ENCODE peak calls at places on chromosomes 7 and 10, in five cellular contexts. One of them, this sample, is unnamed.

GRCh38 chr7:108000875-108001758 is 1.8 kb downstream of the LAMB1 start:
- DNase-seq in thoracic aorta: no peak
- DNase-seq in GM06990: no peak
- DNase-seq in progenitor cell of endocrine pancreas: peak
- DNase-seq in Peyer's patch: peak
- DNase-seq in this sample: no peak

GRCh38 chr10:82564353-82565218 is 689.6 kb downstream of the NRG3 start:
- DNase-seq in GM06990: no peak
- DNase-seq in Peyer's patch: no peak
- DNase-seq in progenitor cell of endocrine pancreas: no peak
- DNase-seq in thoracic aorta: no peak
- DNase-seq in this sample: no peak

GRCh38 chr10:5411941-5412276 is 448 bp upstream of the NET1 start:
- DNase-seq in thoracic aorta: no peak
- DNase-seq in GM06990: no peak
- DNase-seq in progenitor cell of endocrine pancreas: no peak
- DNase-seq in Peyer's patch: no peak
- DNase-seq in this sample: no peak

GRCh38 chr10:76282122-76283030 is 851.0 kb downstream of the LRMDA start:
- DNase-seq in Peyer's patch: no peak
- DNase-seq in progenitor cell of endocrine pancreas: no peak
- DNase-seq in thoracic aorta: no peak
- DNase-seq in GM06990: no peak
- DNase-seq in this sample: no peak

GRCh38 chr10:89853796-89854195 is 152.4 kb downstream of the KIF20B start:
- DNase-seq in GM06990: no peak
- DNase-seq in thoracic aorta: no peak
- DNase-seq in progenitor cell of endocrine pancreas: peak
- DNase-seq in Peyer's patch: no peak
- DNase-seq in this sample: no peak

GRCh38 chr10:115950320-115950719 is 322.7 kb downstream of the GFRA1 start:
- DNase-seq in progenitor cell of endocrine pancreas: no peak
- DNase-seq in Peyer's patch: no peak
- DNase-seq in GM06990: no peak
- DNase-seq in thoracic aorta: no peak
- DNase-seq in this sample: no peak

GRCh38 chr10:125153693-125154490 is 6.5 kb downstream of the CTBP2 start:
- DNase-seq in GM06990: no peak
- DNase-seq in thoracic aorta: no peak
- DNase-seq in progenitor cell of endocrine pancreas: no peak
- DNase-seq in Peyer's patch: no peak
- DNase-seq in this sample: no peak

GRCh38 chr10:36494386-36494785 is 631.0 kb upstream of the ANKRD30A start:
- DNase-seq in Peyer's patch: no peak
- DNase-seq in GM06990: no peak
- DNase-seq in progenitor cell of endocrine pancreas: no peak
- DNase-seq in thoracic aorta: no peak
- DNase-seq in this sample: no peak

GRCh38 chr10:6721480-6721879 is 141.4 kb upstream of the PRKCQ start:
- DNase-seq in thoracic aorta: no peak
- DNase-seq in Peyer's patch: peak
- DNase-seq in progenitor cell of endocrine pancreas: no peak
- DNase-seq in GM06990: no peak
- DNase-seq in this sample: no peak

GRCh38 chr10:79345241-79346011 is 1.8 kb upstream of the PPIF start:
- DNase-seq in thoracic aorta: no peak
- DNase-seq in Peyer's patch: no peak
- DNase-seq in progenitor cell of endocrine pancreas: no peak
- DNase-seq in GM06990: no peak
- DNase-seq in this sample: no peak

GRCh38 chr7:155362380-155363145 is 64.9 kb downstream of the INSIG1 start:
- DNase-seq in GM06990: no peak
- DNase-seq in thoracic aorta: no peak
- DNase-seq in progenitor cell of endocrine pancreas: no peak
- DNase-seq in Peyer's patch: no peak
- DNase-seq in this sample: no peak

GRCh38 chr7:51340029-51340838 is 23.6 kb upstream of the COBL start:
- DNase-seq in GM06990: no peak
- DNase-seq in thoracic aorta: no peak
- DNase-seq in progenitor cell of endocrine pancreas: no peak
- DNase-seq in Peyer's patch: no peak
- DNase-seq in this sample: no peak

GRCh38 chr7:36228039-36228438 is 75.0 kb downstream of the EEPD1 start:
- DNase-seq in progenitor cell of endocrine pancreas: no peak
- DNase-seq in GM06990: no peak
- DNase-seq in Peyer's patch: no peak
- DNase-seq in thoracic aorta: no peak
- DNase-seq in this sample: no peak

GRCh38 chr7:11428877-11429617 is 403.0 kb downstream of the THSD7A start:
- DNase-seq in Peyer's patch: no peak
- DNase-seq in GM06990: no peak
- DNase-seq in thoracic aorta: no peak
- DNase-seq in progenitor cell of endocrine pancreas: no peak
- DNase-seq in this sample: no peak

GRCh38 chr7:137454169-137455166 is 110.9 kb upstream of the PTN start:
- DNase-seq in progenitor cell of endocrine pancreas: no peak
- DNase-seq in Peyer's patch: peak
- DNase-seq in GM06990: no peak
- DNase-seq in thoracic aorta: no peak
- DNase-seq in this sample: no peak

GRCh38 chr7:22601028-22601795 is 101.2 kb upstream of the STEAP1B start:
- DNase-seq in Peyer's patch: no peak
- DNase-seq in GM06990: no peak
- DNase-seq in thoracic aorta: no peak
- DNase-seq in progenitor cell of endocrine pancreas: no peak
- DNase-seq in this sample: no peak

GRCh38 chr10:48775206-48775517 is 90.5 kb downstream of the WDFY4 start:
- DNase-seq in Peyer's patch: no peak
- DNase-seq in progenitor cell of endocrine pancreas: no peak
- DNase-seq in thoracic aorta: no peak
- DNase-seq in GM06990: no peak
- DNase-seq in this sample: no peak

GRCh38 chr7:30658471-30659074 is 23.7 kb downstream of the CRHR2 start:
- DNase-seq in thoracic aorta: no peak
- DNase-seq in progenitor cell of endocrine pancreas: no peak
- DNase-seq in GM06990: no peak
- DNase-seq in Peyer's patch: no peak
- DNase-seq in this sample: no peak

DNA sequence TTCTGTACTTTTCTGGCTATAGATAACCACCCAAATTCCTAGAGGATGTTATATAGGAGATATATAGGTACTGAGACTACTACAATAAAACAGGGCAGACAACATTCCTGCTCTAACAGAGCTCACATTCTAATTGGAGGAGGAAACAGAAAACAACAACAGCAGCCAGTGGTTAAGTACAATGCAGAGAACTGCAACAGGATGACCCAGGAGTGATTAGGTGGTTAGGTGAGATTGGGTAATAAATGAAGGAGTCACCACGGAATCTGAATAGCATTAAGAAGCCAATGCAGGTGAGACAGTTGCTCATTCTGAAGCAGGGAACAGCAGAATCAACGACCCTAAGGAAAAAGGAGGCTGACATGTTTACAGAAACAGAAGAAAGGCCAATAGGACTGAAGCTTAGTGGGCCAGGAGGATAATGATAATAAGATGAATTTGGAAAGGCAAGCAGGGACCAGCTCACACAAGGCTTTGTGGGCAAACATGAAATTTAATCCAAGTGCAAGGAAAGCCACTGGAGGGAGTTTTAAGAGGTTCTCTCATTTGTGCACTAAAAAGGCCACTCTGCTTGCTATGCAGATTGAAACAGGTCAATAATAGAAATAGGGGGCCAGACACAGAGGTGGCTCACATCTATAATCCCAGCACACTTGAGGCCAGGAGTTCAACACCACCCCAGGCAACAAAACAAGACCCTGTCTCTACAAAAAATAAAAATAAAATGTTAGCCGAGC is 16.9 kb upstream of the REEP3 start:
- DNase-seq in Peyer's patch: no peak
- DNase-seq in progenitor cell of endocrine pancreas: no peak
- DNase-seq in thoracic aorta: no peak
- DNase-seq in GM06990: no peak
- DNase-seq in this sample: no peak
- TF ChIP-seq CTCF in Peyer's patch: no peak
- TF ChIP-seq CTCF in progenitor cell of endocrine pancreas: no peak
- TF ChIP-seq CTCF in thoracic aorta: no peak
- TF ChIP-seq CTCF in GM06990: no peak
- TF ChIP-seq CTCF in this sample: no peak

DNA sequence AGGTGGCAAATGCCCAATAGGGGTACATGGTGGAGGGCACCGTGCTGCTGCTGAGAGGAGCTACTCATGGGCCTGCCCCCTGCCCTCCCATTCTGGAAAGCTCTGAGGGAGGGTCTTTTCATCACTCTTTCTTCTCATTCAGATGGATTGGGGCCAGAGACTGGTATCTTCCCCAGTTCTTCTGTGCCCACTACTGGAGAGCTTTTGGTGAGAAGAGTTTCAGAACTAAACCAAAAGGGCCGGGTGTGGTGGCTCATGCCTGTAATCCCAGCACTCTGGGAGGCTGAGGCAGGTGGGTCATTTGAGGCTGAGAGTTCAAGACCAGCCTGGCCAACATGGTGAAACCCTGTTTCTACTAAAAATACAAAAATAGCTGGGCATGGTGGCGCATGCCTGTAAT is 12.5 kb downstream of the ADRA2A start:
- DNase-seq in thoracic aorta: no peak
- DNase-seq in GM06990: no peak
- DNase-seq in progenitor cell of endocrine pancreas: no peak
- DNase-seq in Peyer's patch: peak
- DNase-seq in this sample: no peak
- TF ChIP-seq CTCF in thoracic aorta: no peak
- TF ChIP-seq CTCF in GM06990: no peak
- TF ChIP-seq CTCF in progenitor cell of endocrine pancreas: no peak
- TF ChIP-seq CTCF in Peyer's patch: no peak
- TF ChIP-seq CTCF in this sample: no peak

GRCh38 chr10:44970812-44971395 is 7.7 kb downstream of the DEPP1 start:
- DNase-seq in GM06990: no peak
- DNase-seq in Peyer's patch: no peak
- DNase-seq in thoracic aorta: no peak
- DNase-seq in progenitor cell of endocrine pancreas: no peak
- DNase-seq in this sample: no peak

GRCh38 chr10:44971419-44971818 is 7.2 kb downstream of the DEPP1 start:
- DNase-seq in thoracic aorta: no peak
- DNase-seq in progenitor cell of endocrine pancreas: no peak
- DNase-seq in GM06990: no peak
- DNase-seq in Peyer's patch: no peak
- DNase-seq in this sample: no peak

GRCh38 chr10:44968101-44968886 is 8.7 kb downstream of the RASSF4 start:
- DNase-seq in Peyer's patch: peak
- DNase-seq in thoracic aorta: no peak
- DNase-seq in progenitor cell of endocrine pancreas: no peak
- DNase-seq in GM06990: no peak
- DNase-seq in this sample: no peak

GRCh38 chr10:44968887-44969400 is 9.3 kb downstream of the RASSF4 start:
- DNase-seq in thoracic aorta: no peak
- DNase-seq in Peyer's patch: no peak
- DNase-seq in progenitor cell of endocrine pancreas: no peak
- DNase-seq in GM06990: no peak
- DNase-seq in this sample: no peak

GRCh38 chr10:44969854-44970253 is 8.8 kb downstream of the DEPP1 start:
- DNase-seq in progenitor cell of endocrine pancreas: no peak
- DNase-seq in Peyer's patch: no peak
- DNase-seq in thoracic aorta: no peak
- DNase-seq in GM06990: no peak
- DNase-seq in this sample: no peak
- TF ChIP-seq CTCF in progenitor cell of endocrine pancreas: no peak
- TF ChIP-seq CTCF in Peyer's patch: no peak
- TF ChIP-seq CTCF in thoracic aorta: no peak
- TF ChIP-seq CTCF in GM06990: no peak
- TF ChIP-seq CTCF in this sample: no peak

GRCh38 chr10:74058658-74059057 is 60.7 kb downstream of the VCL start:
- DNase-seq in thoracic aorta: no peak
- DNase-seq in Peyer's patch: no peak
- DNase-seq in GM06990: no peak
- DNase-seq in progenitor cell of endocrine pancreas: no peak
- DNase-seq in this sample: no peak
- TF ChIP-seq CTCF in thoracic aorta: no peak
- TF ChIP-seq CTCF in Peyer's patch: no peak
- TF ChIP-seq CTCF in GM06990: peak
- TF ChIP-seq CTCF in progenitor cell of endocrine pancreas: peak
- TF ChIP-seq CTCF in this sample: no peak

GRCh38 chr7:135211179-135211945 is at the start of gene WDR91:
- DNase-seq in thoracic aorta: peak
- DNase-seq in progenitor cell of endocrine pancreas: peak
- DNase-seq in Peyer's patch: peak
- DNase-seq in GM06990: peak
- DNase-seq in this sample: peak
- TF ChIP-seq CTCF in thoracic aorta: peak
- TF ChIP-seq CTCF in progenitor cell of endocrine pancreas: no peak
- TF ChIP-seq CTCF in Peyer's patch: no peak
- TF ChIP-seq CTCF in GM06990: peak
- TF ChIP-seq CTCF in this sample: no peak

GRCh38 chr10:120460191-120460590 is 3.2 kb downstream of the PLPP4 start:
- DNase-seq in thoracic aorta: no peak
- DNase-seq in Peyer's patch: no peak
- DNase-seq in progenitor cell of endocrine pancreas: no peak
- DNase-seq in GM06990: no peak
- DNase-seq in this sample: no peak

GRCh38 chr10:120458432-120458831 is 1.4 kb downstream of the PLPP4 start:
- DNase-seq in Peyer's patch: no peak
- DNase-seq in thoracic aorta: no peak
- DNase-seq in progenitor cell of endocrine pancreas: no peak
- DNase-seq in GM06990: no peak
- DNase-seq in this sample: no peak

GRCh38 chr10:120457431-120458172 is 575 bp downstream of the PLPP4 start:
- DNase-seq in thoracic aorta: no peak
- DNase-seq in progenitor cell of endocrine pancreas: no peak
- DNase-seq in GM06990: no peak
- DNase-seq in Peyer's patch: no peak
- DNase-seq in this sample: no peak

GRCh38 chr10:120460776-120461175 is 3.7 kb downstream of the PLPP4 start:
- DNase-seq in Peyer's patch: no peak
- DNase-seq in GM06990: no peak
- DNase-seq in thoracic aorta: no peak
- DNase-seq in progenitor cell of endocrine pancreas: no peak
- DNase-seq in this sample: no peak

GRCh38 chr10:120459185-120459584 is 2.2 kb downstream of the PLPP4 start:
- DNase-seq in thoracic aorta: no peak
- DNase-seq in GM06990: no peak
- DNase-seq in progenitor cell of endocrine pancreas: no peak
- DNase-seq in Peyer's patch: no peak
- DNase-seq in this sample: no peak
- TF ChIP-seq CTCF in thoracic aorta: no peak
- TF ChIP-seq CTCF in GM06990: no peak
- TF ChIP-seq CTCF in progenitor cell of endocrine pancreas: no peak
- TF ChIP-seq CTCF in Peyer's patch: no peak
- TF ChIP-seq CTCF in this sample: no peak

This sample was measured in activated B cell treated with CpG ODN at 0.5 μM for 24 hours.